ENCODE peak calls at places on chromosomes 6 and 20, in five cellular contexts. O, T, G, Q and P are unnamed samples.

GRCh38 chr20:24379116-24379927 is 90.1 kb upstream of the SYNDIG1 start:
- DNase-seq in T (no peak), O (no peak), G (no peak), Q (no peak), P (no peak)

GRCh38 chr6:4447646-4448315 is 312.4 kb upstream of the ECI2 start:
- DNase-seq in Q (no peak), T (no peak), G (no peak), O (no peak), P (no peak)

GRCh38 chr20:23042270-23042669 is 7.2 kb downstream of the SSTR4 start:
- DNase-seq in Q (no peak), T (no peak), G (no peak), O (no peak), P (no peak)

GRCh38 chr6:8589941-8590676 is 154.8 kb upstream of the SLC35B3 start:
- DNase-seq in G (peak), O (peak), T (no peak), Q (peak), P (no peak)

GRCh38 chr6:168507297-168507696 is 66.3 kb downstream of the SMOC2 start:
- DNase-seq in G (no peak), T (no peak), O (no peak), Q (no peak), P (no peak)

GRCh38 chr20:46970937-46971630 is 76.4 kb downstream of the EYA2 start:
- DNase-seq in O (peak), Q (peak), G (peak), T (peak), P (peak)

GRCh38 chr6:54617730-54618129 is 228.8 kb upstream of the FAM83B start:
- DNase-seq in G (no peak), Q (no peak), O (no peak), T (no peak), P (peak)

GRCh38 chr6:31734703-31735500 is 1.4 kb downstream of the CLIC1 start:
- DNase-seq in O (no peak), G (peak), Q (no peak), T (peak), P (peak)

GRCh38 chr20:36644032-36644712 is 1.8 kb downstream of the SLA2 start:
- DNase-seq in Q (no peak), G (no peak), O (no peak), T (no peak), P (no peak)

GRCh38 chr6:158314737-158315136 is 2.5 kb downstream of the TULP4 start:
- DNase-seq in G (peak), O (no peak), T (no peak), Q (no peak), P (no peak)

GRCh38 chr6:158666637-158667359 is 16.9 kb downstream of the SYTL3 start:
- DNase-seq in Q (no peak), O (no peak), T (no peak), G (peak), P (no peak)

GRCh38 chr6:44662461-44663121 is 275.1 kb downstream of the CDC5L start:
- DNase-seq in G (no peak), T (no peak), O (peak), Q (no peak), P (no peak)

GRCh38 chr20:32562495-32562911 is 22.6 kb downstream of the NOL4L start:
- DNase-seq in T (no peak), O (peak), G (no peak), Q (peak), P (no peak)

GRCh38 chr20:58640446-58640845 is 10.6 kb upstream of the STX16 start:
- DNase-seq in O (no peak), G (peak), T (no peak), Q (no peak), P (no peak)

GRCh38 chr6:144931172-144932035 is 646.3 kb downstream of the UTRN start:
- DNase-seq in O (peak), G (peak), Q (peak), T (peak), P (peak)

GRCh38 chr6:54074591-54075195 is 36.5 kb upstream of the MLIP start:
- DNase-seq in T (no peak), O (peak), G (no peak), Q (no peak), P (no peak)

GRCh38 chr6:167093922-167094432 is 28.9 kb upstream of the CCR6 start:
- DNase-seq in Q (no peak), O (no peak), G (peak), T (no peak), P (no peak)

GRCh38 chr20:49450281-49450707 is 32.2 kb downstream of the KCNB1 start:
- DNase-seq in T (no peak), G (no peak), O (peak), Q (peak), P (no peak)

GRCh38 chr20:53195882-53196610 is 223.9 kb downstream of the TSHZ2 start:
- DNase-seq in O (no peak), Q (no peak), G (no peak), T (no peak), P (no peak)

GRCh38 chr6:31791324-31792089 is 4.0 kb downstream of the VARS1 start:
- DNase-seq in G (peak), Q (peak), T (peak), O (peak), P (peak)

GRCh38 chr20:40521962-40522361 is 167.1 kb downstream of the MAFB start:
- DNase-seq in Q (no peak), G (no peak), T (no peak), O (no peak), P (no peak)

GRCh38 chr20:33418033-33418432 is 16.7 kb upstream of the CDK5RAP1 start:
- DNase-seq in G (no peak), Q (no peak), O (no peak), T (no peak), P (no peak)

GRCh38 chr6:158847012-158847529 is 27.9 kb upstream of the EZR start:
- DNase-seq in T (no peak), O (no peak), G (no peak), Q (no peak), P (no peak)

GRCh38 chr20:50304501-50304856 is 113.8 kb downstream of the CEBPB start:
- DNase-seq in G (no peak), Q (peak), O (no peak), T (no peak), P (no peak)

GRCh38 chr6:26607434-26608230 is 10.9 kb downstream of the ABT1 start:
- DNase-seq in O (peak), G (peak), Q (peak), T (peak), P (peak)

GRCh38 chr6:90435207-90435899 is 138.7 kb upstream of the BACH2 start:
- DNase-seq in O (no peak), T (no peak), Q (no peak), G (no peak), P (no peak)

GRCh38 chr20:62962891-62963613 is 10.5 kb downstream of the SLC17A9 start:
- DNase-seq in Q (no peak), O (no peak), T (no peak), G (no peak), P (no peak)

GRCh38 chr20:1423625-1424106 is 30.8 kb upstream of the FKBP1A start:
- DNase-seq in T (no peak), G (peak), Q (no peak), O (peak), P (peak)
- TF ChIP-seq MAX in T (no peak), G (no peak), Q (no peak), O (no peak), P (no peak)

GRCh38 chr6:126356526-126356925 is 16.6 kb downstream of the CENPW start:
- DNase-seq in O (no peak), T (no peak), Q (no peak), G (no peak), P (no peak)

GRCh38 chr6:126361832-126362231 is 21.9 kb downstream of the CENPW start:
- DNase-seq in T (no peak), G (no peak), Q (no peak), O (no peak), P (no peak)

DNA sequence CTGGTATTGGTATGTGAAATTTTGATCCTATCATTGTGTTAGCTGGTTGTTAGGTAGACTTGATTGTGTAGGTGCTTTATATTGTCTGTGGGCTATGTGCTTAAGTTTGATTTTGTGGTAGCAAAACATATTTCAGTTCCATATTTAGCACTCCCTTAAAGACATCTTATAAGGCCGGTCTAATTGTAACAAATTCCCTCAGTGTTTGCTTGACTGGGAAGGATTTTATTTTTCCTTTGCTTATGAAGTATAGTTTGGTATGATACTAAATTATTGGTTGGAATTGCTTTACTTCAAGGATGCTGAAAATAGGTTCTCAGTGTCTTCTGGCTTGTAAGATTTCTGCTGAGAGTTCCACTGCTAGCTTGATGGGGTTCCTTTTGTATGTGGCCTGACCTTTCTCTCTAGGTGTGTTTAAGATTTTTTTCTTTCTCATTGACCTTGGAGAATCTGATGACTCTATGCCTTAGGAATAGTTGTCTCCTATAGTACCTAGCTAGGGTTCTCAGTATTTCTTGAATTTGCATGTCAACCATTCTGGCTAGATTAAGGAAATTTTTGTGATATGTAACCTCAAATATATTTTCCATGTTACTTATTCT is 20.1 kb downstream of the CENPW start:
- DNase-seq in Q (no peak), G (no peak), T (no peak), O (no peak), P (no peak)
- TF ChIP-seq MAX in Q (no peak), G (no peak), T (no peak), O (no peak), P (no peak)

DNA sequence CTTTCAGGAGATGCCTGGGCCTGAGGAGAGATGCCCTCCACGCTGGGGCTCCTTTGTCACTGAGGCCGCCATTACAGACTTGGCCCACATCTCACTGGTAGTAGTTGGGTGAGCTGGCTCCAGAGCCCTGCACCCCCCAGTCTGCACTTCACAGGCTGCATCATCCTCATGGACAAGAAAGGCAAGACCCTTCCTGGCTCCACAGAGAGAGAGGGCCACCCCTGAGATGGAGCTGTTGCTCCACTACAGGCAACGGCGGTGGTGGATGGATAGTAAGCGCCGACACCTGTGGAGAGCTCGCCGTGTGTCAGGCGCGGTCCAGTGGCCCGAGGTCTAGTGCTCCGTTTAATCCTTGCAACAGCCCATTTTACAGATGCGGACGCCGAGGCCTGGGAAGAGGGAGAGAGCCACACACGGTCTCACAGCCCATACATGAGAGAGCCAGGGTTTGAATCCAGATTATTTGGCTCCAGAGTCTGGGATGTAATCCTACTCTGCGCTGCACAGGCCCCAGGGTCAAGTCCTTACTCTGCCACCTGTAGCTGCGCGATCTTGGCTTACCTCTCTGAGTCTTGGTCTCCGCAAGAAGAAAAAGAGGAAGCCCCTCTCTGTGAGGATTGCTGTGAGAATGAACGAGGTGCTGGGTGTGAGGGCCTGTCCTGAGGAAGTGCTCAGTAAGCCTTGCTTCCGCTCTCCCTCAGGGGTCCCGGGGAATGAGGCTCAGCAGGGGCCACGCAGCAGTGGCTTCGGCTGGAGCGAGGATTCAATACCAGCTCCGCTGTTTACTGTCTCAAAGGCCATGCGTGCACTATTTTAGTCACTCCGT is 34.5 kb downstream of the SPDEF start:
- DNase-seq in T (no peak), O (peak), G (peak), Q (no peak), P (no peak)
- TF ChIP-seq MAX in T (no peak), O (no peak), G (no peak), Q (no peak), P (no peak)

GRCh38 chr20:35304956-35305355 is 12.7 kb upstream of the FAM83C start:
- DNase-seq in Q (no peak), G (no peak), T (no peak), O (no peak), P (no peak)

GRCh38 chr20:35305682-35306556 is 13.7 kb upstream of the FAM83C start:
- DNase-seq in O (no peak), G (peak), T (peak), Q (no peak), P (peak)

GRCh38 chr20:35302421-35303335 is 10.5 kb upstream of the FAM83C start:
- DNase-seq in Q (no peak), O (no peak), G (no peak), T (no peak), P (no peak)

GRCh38 chr20:35303382-35303734 is 11.1 kb upstream of the FAM83C start:
- DNase-seq in O (no peak), T (no peak), Q (no peak), G (no peak), P (no peak)

DNA sequence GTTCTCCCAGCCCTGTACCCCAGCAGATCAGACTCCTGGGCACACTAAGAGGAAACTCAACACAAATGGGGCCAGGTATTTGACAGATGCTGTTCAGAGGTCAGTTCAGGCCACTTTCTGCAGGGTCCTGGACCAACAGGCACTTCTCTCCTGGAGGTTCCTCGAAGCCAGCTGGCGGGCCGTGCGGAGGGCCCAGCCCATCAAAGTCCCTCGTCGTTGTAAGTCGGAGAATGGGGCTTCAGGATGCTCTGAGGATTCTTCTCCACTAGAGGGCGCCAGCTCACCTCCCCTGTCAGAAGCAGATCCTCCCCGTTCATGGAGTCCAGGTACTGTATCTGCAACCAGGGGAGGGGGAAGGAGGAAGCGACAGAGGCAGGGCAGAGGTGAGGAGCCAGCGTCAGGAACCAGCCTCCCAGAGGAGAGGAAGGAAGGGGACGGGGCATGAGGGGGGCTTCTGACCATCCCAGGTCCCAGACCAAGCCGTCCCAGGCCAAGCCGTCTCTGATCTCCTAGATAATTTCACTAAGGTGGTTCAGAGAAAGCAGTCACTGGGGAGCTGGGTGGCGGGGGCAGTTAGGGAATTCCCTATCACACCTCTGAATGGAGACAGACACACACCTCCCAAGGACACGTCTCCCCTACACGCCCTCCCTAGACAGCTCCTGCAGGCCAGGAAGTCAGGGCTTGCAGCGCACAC is 11.7 kb upstream of the FAM83C start:
- DNase-seq in T (peak), G (peak), Q (peak), O (peak), P (peak)
- TF ChIP-seq MAX in T (peak), G (peak), Q (peak), O (no peak), P (no peak)

GRCh38 chr6:17650910-17651309 is 50.8 kb downstream of the FAM8A1 start:
- DNase-seq in Q (no peak), O (no peak), G (no peak), T (no peak), P (no peak)

GRCh38 chr6:17653198-17653881 is 53.2 kb downstream of the FAM8A1 start:
- DNase-seq in T (no peak), O (no peak), Q (no peak), G (no peak), P (no peak)

GRCh38 chr6:17656644-17657043 is 50.1 kb downstream of the NUP153 start:
- DNase-seq in Q (no peak), G (peak), T (no peak), O (no peak), P (no peak)

GRCh38 chr6:17656092-17656491 is 50.6 kb downstream of the NUP153 start:
- DNase-seq in G (peak), Q (peak), T (no peak), O (no peak), P (no peak)
- TF ChIP-seq MAX in G (no peak), Q (no peak), T (no peak), O (no peak), P (no peak)

GRCh38 chr6:111721677-111722219 is 116.1 kb upstream of the TRAF3IP2 start:
- DNase-seq in T (peak), Q (peak), O (peak), G (peak), P (peak)
- TF ChIP-seq MAX in T (no peak), Q (no peak), O (no peak), G (no peak), P (no peak)

DNA sequence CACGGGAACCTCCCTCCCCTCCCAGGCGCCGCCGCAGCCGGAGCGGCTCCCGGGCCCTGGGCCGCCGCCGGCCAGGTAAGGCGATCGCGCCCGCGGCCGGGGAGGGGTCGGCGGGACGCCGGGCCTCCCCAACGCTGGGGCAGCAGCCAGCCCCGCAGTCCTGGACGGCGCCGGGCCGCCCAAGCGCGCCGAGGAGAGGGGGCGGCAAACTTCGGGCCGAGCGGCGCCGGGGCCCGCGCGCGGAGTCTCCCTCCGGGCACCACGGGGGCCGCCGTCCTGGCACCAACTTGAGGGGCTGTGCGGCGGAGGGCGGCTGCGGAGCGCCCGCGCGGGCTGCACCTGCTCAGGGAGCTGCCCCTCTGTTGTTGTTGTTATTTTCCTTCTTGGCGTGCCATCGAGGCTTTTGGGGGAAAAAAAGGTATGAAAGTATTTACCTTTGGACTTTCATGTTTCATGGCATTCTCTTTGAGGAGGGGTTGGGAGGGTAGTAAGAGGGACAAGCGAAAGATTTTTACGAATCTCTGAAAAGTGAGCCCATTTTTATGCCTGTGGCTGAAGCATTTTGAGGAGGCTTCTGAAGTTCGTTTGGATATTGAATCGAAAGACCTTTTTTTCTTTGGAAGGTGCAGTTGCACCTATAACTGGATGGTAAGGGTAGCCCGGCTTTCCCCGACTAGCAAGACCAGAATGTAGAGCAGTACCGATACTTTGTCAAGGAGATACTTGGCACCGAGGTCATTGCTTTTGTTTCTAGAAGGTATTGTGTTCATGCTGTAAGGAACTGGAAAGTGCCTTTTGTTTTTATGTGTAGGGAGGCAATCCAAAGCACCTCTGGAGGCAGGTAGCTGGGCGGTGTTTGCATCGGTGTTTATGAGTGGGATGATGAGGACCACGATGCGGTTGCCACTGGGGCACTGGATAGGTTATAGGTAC is at the start of gene RNF182:
- DNase-seq in Q (peak), T (no peak), O (no peak), G (peak), P (peak)
- TF ChIP-seq MAX in Q (no peak), T (no peak), O (no peak), G (no peak), P (no peak)

GRCh38 chr6:134422426-134423231 is 104.7 kb upstream of the SGK1 start:
- DNase-seq in G (no peak), O (no peak), Q (no peak), T (peak), P (peak)
- TF ChIP-seq MAX in G (no peak), O (no peak), Q (peak), T (peak), P (no peak)

GRCh38 chr20:11564491-11564890 is 353.2 kb upstream of the BTBD3 start:
- DNase-seq in Q (no peak), G (no peak), O (no peak), T (no peak), P (no peak)

GRCh38 chr20:11569163-11569562 is 348.5 kb upstream of the BTBD3 start:
- DNase-seq in O (peak), T (no peak), Q (no peak), G (no peak), P (no peak)
- TF ChIP-seq MAX in O (peak), T (no peak), Q (no peak), G (no peak), P (no peak)